ENCODE peak calls at places on chromosome 21, in five cellular contexts. One of them, this sample, is unnamed.

GRCh38 chr21:30408782-30409494 is 13.1 kb downstream of the KRTAP13-1 start:
- DNase-seq in nephron progenitor cell: peak; percentile 27
- DNase-seq in left lung: peak; percentile 82
- DNase-seq in stomach: peak; percentile 66
- DNase-seq in brain microvascular endothelial cell: peak; percentile 47
- DNase-seq in this sample: no peak

GRCh38 chr21:31557956-31558838 is 101.3 kb upstream of the SOD1 start:
- DNase-seq in nephron progenitor cell: peak; percentile 69
- DNase-seq in left lung: no peak
- DNase-seq in stomach: no peak
- DNase-seq in brain microvascular endothelial cell: peak; percentile 7
- DNase-seq in this sample: no peak

GRCh38 chr21:46189213-46189958 is 5.1 kb upstream of the SPATC1L start:
- DNase-seq in nephron progenitor cell: no peak
- DNase-seq in left lung: no peak
- DNase-seq in stomach: no peak
- DNase-seq in brain microvascular endothelial cell: peak; percentile 73
- DNase-seq in this sample: no peak

GRCh38 chr21:34795152-34796141 is 126.7 kb downstream of the CLIC6 start:
- DNase-seq in nephron progenitor cell: no peak
- DNase-seq in left lung: no peak
- DNase-seq in stomach: peak; percentile 38
- DNase-seq in brain microvascular endothelial cell: no peak
- DNase-seq in this sample: no peak

GRCh38 chr21:31220567-31220966 is 123.5 kb downstream of the TIAM1 start:
- DNase-seq in nephron progenitor cell: no peak
- DNase-seq in left lung: no peak
- DNase-seq in stomach: no peak
- DNase-seq in brain microvascular endothelial cell: no peak
- DNase-seq in this sample: no peak

GRCh38 chr21:20646431-20646830 is 351.8 kb upstream of the NCAM2 start:
- DNase-seq in nephron progenitor cell: no peak
- DNase-seq in left lung: peak; percentile 61
- DNase-seq in stomach: no peak
- DNase-seq in brain microvascular endothelial cell: no peak
- DNase-seq in this sample: no peak

GRCh38 chr21:43832158-43832550 is 32.9 kb upstream of the AGPAT3 start:
- DNase-seq in nephron progenitor cell: no peak
- DNase-seq in left lung: peak; percentile 31
- DNase-seq in stomach: no peak
- DNase-seq in brain microvascular endothelial cell: no peak
- DNase-seq in this sample: no peak

GRCh38 chr21:43287974-43288755 is 119.4 kb downstream of the CRYAA start:
- DNase-seq in nephron progenitor cell: no peak
- DNase-seq in left lung: peak; percentile 74
- DNase-seq in stomach: peak; percentile 89
- DNase-seq in brain microvascular endothelial cell: peak; percentile 7
- DNase-seq in this sample: no peak

GRCh38 chr21:33309778-33310177 is 15.0 kb upstream of the IFNAR1 start:
- DNase-seq in nephron progenitor cell: no peak
- DNase-seq in left lung: no peak
- DNase-seq in stomach: no peak
- DNase-seq in brain microvascular endothelial cell: no peak
- DNase-seq in this sample: no peak

GRCh38 chr21:27466175-27466574 is 499.3 kb upstream of the ADAMTS5 start:
- DNase-seq in nephron progenitor cell: no peak
- DNase-seq in left lung: no peak
- DNase-seq in stomach: no peak
- DNase-seq in brain microvascular endothelial cell: no peak
- DNase-seq in this sample: no peak
- TF ChIP-seq CTCF in nephron progenitor cell: no peak
- TF ChIP-seq CTCF in left lung: no peak
- TF ChIP-seq CTCF in stomach: no peak
- TF ChIP-seq CTCF in brain microvascular endothelial cell: peak; percentile 4
- TF ChIP-seq CTCF in this sample: no peak

GRCh38 chr21:35932232-35932911 is 128.0 kb downstream of the SETD4 start:
- DNase-seq in nephron progenitor cell: no peak
- DNase-seq in left lung: no peak
- DNase-seq in stomach: no peak
- DNase-seq in brain microvascular endothelial cell: peak; percentile 84
- DNase-seq in this sample: peak; percentile 89

DNA sequence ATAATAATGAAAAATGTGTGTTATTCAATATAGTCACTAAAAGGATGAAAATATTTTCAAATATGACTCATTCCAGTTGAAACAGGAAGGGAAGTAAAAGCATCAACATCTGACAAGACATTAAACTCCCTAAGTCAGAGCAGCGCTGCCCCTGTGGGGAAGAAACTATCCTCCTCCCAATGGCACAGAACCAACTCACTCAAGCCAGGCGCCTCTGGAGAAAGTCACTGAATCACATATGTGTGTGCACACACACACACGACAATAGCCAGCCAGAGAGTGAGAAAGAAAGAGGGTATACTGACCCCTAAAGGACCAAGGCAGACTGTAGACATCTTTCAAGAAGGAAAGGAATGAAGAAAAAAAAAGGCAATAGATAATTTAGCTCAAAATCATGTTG is 126.9 kb downstream of the SETD4 start:
- DNase-seq in nephron progenitor cell: no peak
- DNase-seq in left lung: no peak
- DNase-seq in stomach: no peak
- DNase-seq in brain microvascular endothelial cell: peak; percentile 79
- DNase-seq in this sample: peak; percentile 90
- TF ChIP-seq CTCF in nephron progenitor cell: no peak
- TF ChIP-seq CTCF in left lung: no peak
- TF ChIP-seq CTCF in stomach: no peak
- TF ChIP-seq CTCF in brain microvascular endothelial cell: peak; percentile 64
- TF ChIP-seq CTCF in this sample: peak; percentile 53

DNA sequence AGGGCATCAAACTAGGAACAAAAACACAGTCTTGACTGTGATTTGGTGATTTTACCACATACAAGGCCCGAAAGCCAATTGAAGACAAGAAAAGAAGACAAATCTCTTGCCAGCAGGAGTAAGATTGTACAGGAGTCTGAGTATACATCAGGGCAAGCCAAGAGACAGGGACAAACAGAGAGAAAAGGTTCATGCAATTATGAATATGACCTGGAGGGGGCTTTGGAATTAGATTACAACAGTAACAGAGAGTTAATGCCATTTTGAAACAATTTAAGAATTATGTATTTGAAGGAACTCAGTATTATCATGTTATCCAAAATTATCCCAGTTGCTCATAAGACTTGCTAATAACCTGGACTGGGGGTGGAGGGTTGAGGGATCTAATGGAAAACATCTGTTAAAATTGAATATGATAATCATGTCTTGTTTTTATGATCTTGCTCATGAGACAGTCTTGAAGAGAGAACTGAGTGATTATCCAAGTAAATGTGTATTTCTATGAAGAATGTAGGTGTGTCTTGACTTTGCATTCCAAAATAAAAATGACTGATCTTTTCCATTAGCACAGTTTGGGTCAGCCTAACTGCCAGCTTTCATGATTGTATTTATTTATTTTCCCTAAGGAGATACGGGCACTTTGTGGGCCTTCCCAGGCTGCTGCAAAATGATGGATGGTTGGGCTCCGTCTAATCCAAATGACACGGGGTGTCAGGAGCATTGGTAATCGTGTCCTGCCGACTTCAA is 117.7 kb downstream of the ERG start:
- DNase-seq in nephron progenitor cell: no peak
- DNase-seq in left lung: no peak
- DNase-seq in stomach: no peak
- DNase-seq in brain microvascular endothelial cell: peak; percentile 26
- DNase-seq in this sample: no peak
- TF ChIP-seq CTCF in nephron progenitor cell: peak; percentile 30
- TF ChIP-seq CTCF in left lung: no peak
- TF ChIP-seq CTCF in stomach: no peak
- TF ChIP-seq CTCF in brain microvascular endothelial cell: peak; percentile 44
- TF ChIP-seq CTCF in this sample: peak; percentile 61

GRCh38 chr21:44972821-44973220 is 33.0 kb downstream of the SLX9 start:
- DNase-seq in nephron progenitor cell: no peak
- DNase-seq in left lung: peak; percentile 64
- DNase-seq in stomach: no peak
- DNase-seq in brain microvascular endothelial cell: no peak
- DNase-seq in this sample: no peak

GRCh38 chr21:44973598-44973997 is 33.8 kb downstream of the SLX9 start:
- DNase-seq in nephron progenitor cell: no peak
- DNase-seq in left lung: peak; percentile 75
- DNase-seq in stomach: no peak
- DNase-seq in brain microvascular endothelial cell: no peak
- DNase-seq in this sample: no peak

GRCh38 chr21:44971672-44971995 is 31.8 kb downstream of the SLX9 start:
- DNase-seq in nephron progenitor cell: no peak
- DNase-seq in left lung: peak; percentile 50
- DNase-seq in stomach: no peak
- DNase-seq in brain microvascular endothelial cell: no peak
- DNase-seq in this sample: no peak

GRCh38 chr21:44970766-44971671 is 31.2 kb downstream of the SLX9 start:
- DNase-seq in nephron progenitor cell: no peak
- DNase-seq in left lung: peak; percentile 70
- DNase-seq in stomach: no peak
- DNase-seq in brain microvascular endothelial cell: no peak
- DNase-seq in this sample: no peak

GRCh38 chr21:44972301-44972814 is 32.5 kb downstream of the SLX9 start:
- DNase-seq in nephron progenitor cell: no peak
- DNase-seq in left lung: peak; percentile 71
- DNase-seq in stomach: no peak
- DNase-seq in brain microvascular endothelial cell: no peak
- DNase-seq in this sample: no peak
- TF ChIP-seq CTCF in nephron progenitor cell: no peak
- TF ChIP-seq CTCF in left lung: no peak
- TF ChIP-seq CTCF in stomach: no peak
- TF ChIP-seq CTCF in brain microvascular endothelial cell: no peak
- TF ChIP-seq CTCF in this sample: no peak

GRCh38 chr21:39183272-39184049 is at the start of gene PSMG1:
- DNase-seq in nephron progenitor cell: peak; percentile 96
- DNase-seq in left lung: peak; percentile 100
- DNase-seq in stomach: peak; percentile 97
- DNase-seq in brain microvascular endothelial cell: peak; percentile 90
- DNase-seq in this sample: peak; percentile 92
- TF ChIP-seq CTCF in nephron progenitor cell: no peak
- TF ChIP-seq CTCF in left lung: no peak
- TF ChIP-seq CTCF in stomach: no peak
- TF ChIP-seq CTCF in brain microvascular endothelial cell: no peak
- TF ChIP-seq CTCF in this sample: no peak

DNA sequence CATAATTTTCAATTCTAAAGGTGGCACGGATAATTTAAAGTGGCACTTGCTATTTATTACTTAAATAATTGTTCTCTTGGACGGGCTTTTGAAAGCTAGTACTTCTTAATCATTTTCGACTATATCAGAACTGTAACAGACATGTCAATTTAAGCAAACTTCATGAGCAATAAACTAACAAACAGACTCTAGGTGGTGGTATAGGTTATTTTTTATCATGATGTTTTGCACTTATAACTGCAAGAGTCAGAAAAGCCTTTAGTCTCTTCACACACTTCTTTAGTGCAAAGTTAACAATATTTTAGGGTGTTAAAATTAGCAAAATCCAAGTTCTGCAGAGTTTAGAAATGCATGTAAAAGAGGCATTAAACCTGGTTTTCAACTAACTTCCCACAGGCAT is 2.2 kb downstream of the NRIP1 start:
- DNase-seq in nephron progenitor cell: no peak
- DNase-seq in left lung: no peak
- DNase-seq in stomach: no peak
- DNase-seq in brain microvascular endothelial cell: no peak
- DNase-seq in this sample: no peak
- TF ChIP-seq CTCF in nephron progenitor cell: no peak
- TF ChIP-seq CTCF in left lung: peak; percentile 13
- TF ChIP-seq CTCF in stomach: no peak
- TF ChIP-seq CTCF in brain microvascular endothelial cell: no peak
- TF ChIP-seq CTCF in this sample: no peak

GRCh38 chr21:41374867-41375533 is 13.2 kb downstream of the MX2 start:
- DNase-seq in nephron progenitor cell: no peak
- DNase-seq in left lung: no peak
- DNase-seq in stomach: no peak
- DNase-seq in brain microvascular endothelial cell: no peak
- DNase-seq in this sample: no peak

GRCh38 chr21:41377715-41378114 is 15.9 kb downstream of the MX2 start:
- DNase-seq in nephron progenitor cell: no peak
- DNase-seq in left lung: no peak
- DNase-seq in stomach: no peak
- DNase-seq in brain microvascular endothelial cell: no peak
- DNase-seq in this sample: no peak

GRCh38 chr21:41373769-41374168 is 11.9 kb downstream of the MX2 start:
- DNase-seq in nephron progenitor cell: no peak
- DNase-seq in left lung: no peak
- DNase-seq in stomach: no peak
- DNase-seq in brain microvascular endothelial cell: no peak
- DNase-seq in this sample: no peak

GRCh38 chr21:41374177-41374712 is 12.4 kb downstream of the MX2 start:
- DNase-seq in nephron progenitor cell: no peak
- DNase-seq in left lung: no peak
- DNase-seq in stomach: no peak
- DNase-seq in brain microvascular endothelial cell: no peak
- DNase-seq in this sample: no peak

GRCh38 chr21:41375875-41376274 is 14.0 kb downstream of the MX2 start:
- DNase-seq in nephron progenitor cell: no peak
- DNase-seq in left lung: no peak
- DNase-seq in stomach: no peak
- DNase-seq in brain microvascular endothelial cell: no peak
- DNase-seq in this sample: no peak
- TF ChIP-seq CTCF in nephron progenitor cell: no peak
- TF ChIP-seq CTCF in left lung: no peak
- TF ChIP-seq CTCF in stomach: no peak
- TF ChIP-seq CTCF in brain microvascular endothelial cell: no peak
- TF ChIP-seq CTCF in this sample: no peak

GRCh38 chr21:39086547-39086946 is 96.7 kb downstream of the PSMG1 start:
- DNase-seq in nephron progenitor cell: no peak
- DNase-seq in left lung: no peak
- DNase-seq in stomach: no peak
- DNase-seq in brain microvascular endothelial cell: no peak
- DNase-seq in this sample: no peak
- TF ChIP-seq CTCF in nephron progenitor cell: no peak
- TF ChIP-seq CTCF in left lung: no peak
- TF ChIP-seq CTCF in stomach: no peak
- TF ChIP-seq CTCF in brain microvascular endothelial cell: peak; percentile 57
- TF ChIP-seq CTCF in this sample: peak; percentile 10

DNA sequence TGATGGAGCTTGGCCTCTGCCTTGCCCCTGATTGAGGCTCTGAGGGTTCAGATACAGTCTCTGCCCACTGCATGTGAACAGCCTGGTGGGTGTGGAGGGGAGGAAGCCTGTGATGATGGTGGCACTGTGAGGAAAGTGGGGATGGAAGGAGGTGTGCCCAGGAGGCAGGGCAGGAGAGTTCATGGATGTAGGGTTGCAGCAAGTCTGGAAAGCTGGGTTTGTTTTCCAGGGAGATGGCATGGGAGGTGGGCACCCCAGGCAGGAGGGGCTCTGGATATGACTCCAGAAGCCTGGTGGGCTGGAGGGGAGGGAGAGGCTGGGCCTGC is 63.2 kb downstream of the ADARB1 start:
- DNase-seq in nephron progenitor cell: no peak
- DNase-seq in left lung: no peak
- DNase-seq in stomach: no peak
- DNase-seq in brain microvascular endothelial cell: no peak
- DNase-seq in this sample: no peak
- TF ChIP-seq CTCF in nephron progenitor cell: no peak
- TF ChIP-seq CTCF in left lung: no peak
- TF ChIP-seq CTCF in stomach: no peak
- TF ChIP-seq CTCF in brain microvascular endothelial cell: no peak
- TF ChIP-seq CTCF in this sample: no peak

This sample was measured in CD14-positive monocyte.